ENCODE peak calls at places on chromosomes 2 and 18, in six cellular contexts. One of them, this sample, is unnamed. For H3K9me3, the result is how much of the 10 kb centered on the place peaks cover.

GRCh38 chr2:70498054-70498453 is 55.6 kb downstream of the TGFA start:
- DNase-seq in CD8-positive, alpha-beta memory T cell: no peak
- DNase-seq in WERI-Rb-1: no peak
- DNase-seq in RWPE2: no peak
- DNase-seq in neuronal stem cell: no peak
- DNase-seq in esophagus squamous epithelium: no peak
- DNase-seq in this sample: no peak

GRCh38 chr18:77071711-77072292 is 60.8 kb downstream of the MBP start:
- DNase-seq in CD8-positive, alpha-beta memory T cell: peak
- DNase-seq in WERI-Rb-1: no peak
- DNase-seq in RWPE2: no peak
- DNase-seq in neuronal stem cell: no peak
- DNase-seq in esophagus squamous epithelium: no peak
- DNase-seq in this sample: peak

GRCh38 chr2:3386448-3386958 is 7.0 kb downstream of the TRAPPC12 start:
- DNase-seq in CD8-positive, alpha-beta memory T cell: no peak
- DNase-seq in WERI-Rb-1: no peak
- DNase-seq in RWPE2: no peak
- DNase-seq in neuronal stem cell: no peak
- DNase-seq in esophagus squamous epithelium: no peak
- DNase-seq in this sample: no peak

GRCh38 chr2:218811382-218811781 is 20.2 kb downstream of the PRKAG3 start:
- DNase-seq in CD8-positive, alpha-beta memory T cell: no peak
- DNase-seq in WERI-Rb-1: no peak
- DNase-seq in RWPE2: no peak
- DNase-seq in neuronal stem cell: no peak
- DNase-seq in esophagus squamous epithelium: no peak
- DNase-seq in this sample: no peak

GRCh38 chr18:13103366-13103765 is 112.2 kb downstream of the CEP192 start:
- DNase-seq in CD8-positive, alpha-beta memory T cell: no peak
- DNase-seq in WERI-Rb-1: no peak
- DNase-seq in RWPE2: no peak
- DNase-seq in neuronal stem cell: no peak
- DNase-seq in esophagus squamous epithelium: no peak
- DNase-seq in this sample: no peak

GRCh38 chr2:143732931-143733330 is 603.7 kb downstream of the ARHGAP15 start:
- DNase-seq in CD8-positive, alpha-beta memory T cell: no peak
- DNase-seq in WERI-Rb-1: no peak
- DNase-seq in RWPE2: no peak
- DNase-seq in neuronal stem cell: no peak
- DNase-seq in esophagus squamous epithelium: no peak
- DNase-seq in this sample: no peak

GRCh38 chr2:242052421-242052820 is 182.9 kb downstream of the RTP5 start:
- DNase-seq in CD8-positive, alpha-beta memory T cell: no peak
- DNase-seq in WERI-Rb-1: no peak
- DNase-seq in RWPE2: peak
- DNase-seq in neuronal stem cell: no peak
- DNase-seq in esophagus squamous epithelium: no peak
- DNase-seq in this sample: no peak

GRCh38 chr2:217903859-217904613 is 98.8 kb downstream of the TNS1 start:
- DNase-seq in CD8-positive, alpha-beta memory T cell: no peak
- DNase-seq in WERI-Rb-1: no peak
- DNase-seq in RWPE2: no peak
- DNase-seq in neuronal stem cell: no peak
- DNase-seq in esophagus squamous epithelium: no peak
- DNase-seq in this sample: no peak

GRCh38 chr2:76256689-76257088 is 546.0 kb upstream of the GCFC2 start:
- DNase-seq in CD8-positive, alpha-beta memory T cell: no peak
- DNase-seq in WERI-Rb-1: no peak
- DNase-seq in RWPE2: no peak
- DNase-seq in neuronal stem cell: no peak
- DNase-seq in esophagus squamous epithelium: no peak
- DNase-seq in this sample: no peak

GRCh38 chr18:49230331-49230730 is 230.1 kb downstream of the DYM start:
- DNase-seq in CD8-positive, alpha-beta memory T cell: no peak
- DNase-seq in WERI-Rb-1: no peak
- DNase-seq in RWPE2: no peak
- DNase-seq in neuronal stem cell: no peak
- DNase-seq in esophagus squamous epithelium: no peak
- DNase-seq in this sample: no peak

GRCh38 chr2:137151731-137152130 is 386.4 kb downstream of the THSD7B start:
- DNase-seq in CD8-positive, alpha-beta memory T cell: no peak
- DNase-seq in WERI-Rb-1: no peak
- DNase-seq in RWPE2: no peak
- DNase-seq in neuronal stem cell: no peak
- DNase-seq in esophagus squamous epithelium: no peak
- DNase-seq in this sample: no peak

DNA sequence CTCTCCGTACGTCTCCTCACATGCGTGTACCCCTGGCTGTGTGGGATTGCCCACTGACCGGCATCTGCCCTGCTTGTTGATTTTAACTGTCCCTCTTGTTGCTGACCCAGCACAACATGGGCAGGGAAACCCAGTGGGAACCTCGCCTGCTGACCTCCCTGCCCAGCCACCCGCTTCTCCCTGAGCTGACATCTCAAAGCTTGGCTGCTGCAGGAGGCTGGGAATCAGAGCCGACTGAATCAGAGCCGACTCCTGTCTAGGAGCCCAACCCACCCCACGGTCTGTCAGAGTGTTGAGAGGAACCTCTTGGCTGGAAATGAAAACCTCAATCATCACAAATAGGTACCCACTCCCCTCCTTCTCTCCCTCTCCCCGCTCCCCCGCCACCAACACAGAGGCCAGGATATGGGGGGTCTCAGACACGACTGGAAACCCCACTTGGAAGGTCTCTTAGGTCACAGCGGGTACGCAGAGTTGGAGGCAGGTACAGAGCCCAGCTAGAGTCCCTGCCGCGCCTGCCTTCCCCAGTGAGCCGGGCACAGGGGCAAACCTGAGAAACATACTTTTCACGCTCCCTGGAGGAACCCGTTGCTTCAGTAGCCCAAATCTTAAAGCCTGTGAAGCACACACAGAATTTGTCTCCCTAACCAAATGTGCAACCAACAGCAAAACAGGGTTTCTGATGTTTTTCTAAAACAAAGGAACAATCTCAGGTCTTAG is 784 bp downstream of the EDAR start:
- DNase-seq in CD8-positive, alpha-beta memory T cell: no peak
- DNase-seq in WERI-Rb-1: no peak
- DNase-seq in RWPE2: no peak
- DNase-seq in neuronal stem cell: no peak
- DNase-seq in esophagus squamous epithelium: no peak
- DNase-seq in this sample: no peak
- H3K4me3 ChIP-seq in CD8-positive, alpha-beta memory T cell: peak
- H3K4me3 ChIP-seq in WERI-Rb-1: no peak
- H3K4me3 ChIP-seq in RWPE2: no peak
- H3K4me3 ChIP-seq in neuronal stem cell: no peak
- H3K4me3 ChIP-seq in esophagus squamous epithelium: peak
- H3K4me3 ChIP-seq in this sample: no peak

GRCh38 chr18:79897940-79898625 is 53.4 kb downstream of the SLC66A2 start:
- DNase-seq in CD8-positive, alpha-beta memory T cell: no peak
- DNase-seq in WERI-Rb-1: peak
- DNase-seq in RWPE2: no peak
- DNase-seq in neuronal stem cell: no peak
- DNase-seq in esophagus squamous epithelium: no peak
- DNase-seq in this sample: no peak
- H3K9me3 ChIP-seq in CD8-positive, alpha-beta memory T cell: under half
- H3K9me3 ChIP-seq in WERI-Rb-1: half or more
- H3K9me3 ChIP-seq in RWPE2: under half
- H3K9me3 ChIP-seq in neuronal stem cell: under half
- H3K9me3 ChIP-seq in esophagus squamous epithelium: under half
- H3K9me3 ChIP-seq in this sample: under half

GRCh38 chr2:98936917-98937351 is 909 bp upstream of the CRACDL start:
- DNase-seq in CD8-positive, alpha-beta memory T cell: no peak
- DNase-seq in WERI-Rb-1: no peak
- DNase-seq in RWPE2: no peak
- DNase-seq in neuronal stem cell: peak
- DNase-seq in esophagus squamous epithelium: no peak
- DNase-seq in this sample: no peak
- H3K4me3 ChIP-seq in CD8-positive, alpha-beta memory T cell: no peak
- H3K4me3 ChIP-seq in WERI-Rb-1: no peak
- H3K4me3 ChIP-seq in RWPE2: peak
- H3K4me3 ChIP-seq in neuronal stem cell: peak
- H3K4me3 ChIP-seq in esophagus squamous epithelium: peak
- H3K4me3 ChIP-seq in this sample: no peak

DNA sequence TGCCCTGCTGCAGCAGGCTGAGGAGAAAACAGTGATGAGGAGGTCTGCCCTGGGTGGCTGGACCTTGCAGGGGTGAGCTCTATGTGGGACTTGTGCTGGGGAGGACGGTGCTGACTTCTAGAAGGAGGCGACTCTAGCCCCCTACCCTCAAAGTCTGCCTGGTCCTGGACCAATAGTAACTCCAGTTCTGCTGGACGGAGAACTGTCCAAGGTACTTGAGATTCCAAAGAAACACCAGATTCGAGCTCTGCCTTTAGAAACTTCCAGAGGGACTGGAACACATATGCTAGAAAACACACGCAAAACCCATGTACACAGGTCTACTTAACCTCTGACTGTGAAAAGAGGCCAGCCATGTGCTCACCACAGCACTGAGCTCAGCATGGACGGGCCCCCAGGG is 260.6 kb downstream of the TWIST2 start:
- DNase-seq in CD8-positive, alpha-beta memory T cell: no peak
- DNase-seq in WERI-Rb-1: no peak
- DNase-seq in RWPE2: no peak
- DNase-seq in neuronal stem cell: no peak
- DNase-seq in esophagus squamous epithelium: no peak
- DNase-seq in this sample: no peak
- H3K9me3 ChIP-seq in CD8-positive, alpha-beta memory T cell: under half
- H3K9me3 ChIP-seq in WERI-Rb-1: under half
- H3K9me3 ChIP-seq in RWPE2: under half
- H3K9me3 ChIP-seq in neuronal stem cell: under half
- H3K9me3 ChIP-seq in esophagus squamous epithelium: under half
- H3K9me3 ChIP-seq in this sample: under half

DNA sequence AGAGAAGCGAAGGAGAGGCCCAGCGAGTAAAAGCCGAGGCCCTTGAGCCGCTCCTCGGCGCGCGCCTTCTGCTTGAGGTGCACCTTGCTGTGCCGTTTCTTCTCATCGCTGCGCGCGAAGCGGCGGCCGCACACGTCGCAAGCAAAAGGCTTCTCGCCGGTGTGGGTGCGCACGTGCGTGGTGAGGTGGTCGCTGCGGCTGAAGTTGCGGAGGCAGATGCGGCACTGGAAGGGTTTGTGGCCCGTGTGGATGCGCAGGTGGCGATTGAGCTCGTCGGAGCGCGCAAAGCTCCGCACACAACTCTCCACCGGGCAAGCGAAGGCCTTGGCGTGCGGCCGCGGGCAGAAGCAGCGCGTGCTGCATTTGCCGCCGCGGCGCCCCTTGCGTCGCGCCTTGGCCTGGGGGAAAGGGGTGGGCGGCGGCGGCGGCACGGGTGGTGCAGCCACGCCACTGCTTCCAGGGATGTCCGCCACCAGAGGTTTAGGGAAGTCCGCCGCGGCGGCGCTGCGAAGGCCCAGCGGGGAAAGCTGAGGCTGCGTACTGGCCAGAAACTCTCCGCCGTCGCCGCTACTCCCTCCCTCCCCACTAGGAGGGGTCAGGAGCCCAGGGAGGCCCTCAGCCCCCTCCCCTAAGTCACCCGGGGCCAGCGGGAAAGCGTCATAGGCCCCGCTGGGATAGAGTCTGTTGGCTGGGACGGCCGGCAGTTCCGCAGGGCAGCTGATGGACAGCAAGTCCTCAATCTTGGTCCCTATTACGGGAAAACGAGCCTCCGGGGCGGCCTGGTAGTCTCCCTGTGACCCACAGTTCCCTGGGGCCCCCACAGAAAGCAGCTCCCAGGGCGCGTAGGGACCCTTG is 1.7 kb downstream of the EGR4 start:
- DNase-seq in CD8-positive, alpha-beta memory T cell: no peak
- DNase-seq in WERI-Rb-1: peak
- DNase-seq in RWPE2: no peak
- DNase-seq in neuronal stem cell: no peak
- DNase-seq in esophagus squamous epithelium: no peak
- DNase-seq in this sample: no peak
- H3K4me3 ChIP-seq in CD8-positive, alpha-beta memory T cell: peak
- H3K4me3 ChIP-seq in WERI-Rb-1: peak
- H3K4me3 ChIP-seq in RWPE2: no peak
- H3K4me3 ChIP-seq in neuronal stem cell: peak
- H3K4me3 ChIP-seq in esophagus squamous epithelium: peak
- H3K4me3 ChIP-seq in this sample: no peak

GRCh38 chr2:238904177-238904576 is 56.3 kb downstream of the TWIST2 start:
- DNase-seq in CD8-positive, alpha-beta memory T cell: no peak
- DNase-seq in WERI-Rb-1: no peak
- DNase-seq in RWPE2: no peak
- DNase-seq in neuronal stem cell: no peak
- DNase-seq in esophagus squamous epithelium: no peak
- DNase-seq in this sample: no peak
- H3K9me3 ChIP-seq in CD8-positive, alpha-beta memory T cell: under half
- H3K9me3 ChIP-seq in WERI-Rb-1: under half
- H3K9me3 ChIP-seq in RWPE2: under half
- H3K9me3 ChIP-seq in neuronal stem cell: under half
- H3K9me3 ChIP-seq in esophagus squamous epithelium: under half
- H3K9me3 ChIP-seq in this sample: under half

This sample was measured in MG63.